ENCODE peak calls at places on chromosomes 3 and 15, in four cellular contexts. M is ACHN, S is NCI-H345, Z is activated T-cell treated with anti-CD3 and anti-CD28 coated beads for 4 hours. Y is an unnamed sample.

GRCh38 chr15:64775551-64776401 is at the start of gene RBPMS2:
- DNase-seq in M (no peak), S (no peak), Z (no peak), Y (no peak)

GRCh38 chr15:47500823-47501222 is 216.5 kb upstream of the SEMA6D start:
- DNase-seq in M (no peak), S (no peak), Z (no peak), Y (no peak)

GRCh38 chr15:67372563-67372962 is 118.0 kb downstream of the IQCH start:
- DNase-seq in M (no peak), S (no peak), Z (no peak), Y (no peak)

GRCh38 chr3:107796786-107797185 is 274.0 kb downstream of the BBX start:
- DNase-seq in M (no peak), S (no peak), Z (no peak), Y (no peak)

GRCh38 chr3:183868804-183869203 is 15.9 kb downstream of the PARL start:
- DNase-seq in M (no peak), S (no peak), Z (no peak), Y (no peak)

GRCh38 chr3:126112531-126113237 is 28.8 kb upstream of the SLC41A3 start:
- DNase-seq in M (no peak), S (no peak), Z (no peak), Y (no peak)

GRCh38 chr3:72270072-72270611 is 485.2 kb upstream of the PROK2 start:
- DNase-seq in M (peak), S (no peak), Z (no peak), Y (peak)

GRCh38 chr3:126525091-126525852 is 1.3 kb downstream of the CHST13 start:
- DNase-seq in M (no peak), S (no peak), Z (no peak), Y (no peak)

GRCh38 chr3:28476194-28476593 is 127.6 kb upstream of the AZI2 start:
- DNase-seq in M (peak), S (peak), Z (no peak), Y (peak)

Y was measured in NCI-H460.